ENCODE peak calls at places on chromosome 7, in eight cellular contexts. K is stimulated activated CD4-positive, alpha-beta T cell treated with anti-CD3 and anti-CD28 coated beads, Interleukin-4, amount 100 ng/mL, for 4 hours; B is activated naive CD4-positive, alpha-beta T cell; Z is AG04450; L is left kidney; A is T-helper 1 cell; H is hippocampal formation; M is choroid plexus epithelial cell. J is an unnamed sample.

GRCh38 chr7:46363688-46364087 is 442.6 kb upstream of the IGFBP3 start:
- DNase-seq in K (no peak), B (no peak), Z (no peak), L (peak; percentile 46), A (no peak), H (no peak), M (no peak), J (no peak)

GRCh38 chr7:33986951-33987948 is 81.9 kb downstream of the BMPER start:
- DNase-seq in K (no peak), B (no peak), Z (peak; percentile 95), L (no peak), A (no peak), H (no peak), M (peak; percentile 99), J (no peak)

GRCh38 chr7:26100940-26101339 is 51.1 kb upstream of the NFE2L3 start:
- DNase-seq in K (no peak), B (no peak), Z (no peak), L (peak; percentile 42), A (no peak), H (no peak), M (peak; percentile 25), J (peak; percentile 51)

GRCh38 chr7:116273918-116274301 is 63.6 kb downstream of the TES start:
- DNase-seq in K (no peak), B (no peak), Z (no peak), L (no peak), A (no peak), H (no peak), M (no peak), J (no peak)

GRCh38 chr7:27946351-27946750 is 206.4 kb downstream of the TAX1BP1 start:
- DNase-seq in K (no peak), B (no peak), Z (no peak), L (no peak), A (no peak), H (no peak), M (no peak), J (no peak)

GRCh38 chr7:79528421-79528820 is 75.0 kb upstream of the MAGI2 start:
- DNase-seq in K (no peak), B (no peak), Z (no peak), L (no peak), A (no peak), H (no peak), M (no peak), J (no peak)

GRCh38 chr7:57403601-57404342 is 46.2 kb upstream of the ZNF716 start:
- DNase-seq in K (no peak), B (no peak), Z (no peak), L (no peak), A (no peak), H (peak; percentile 65), M (no peak), J (no peak)

GRCh38 chr7:87154166-87154565 is 1.9 kb downstream of the DMTF1 start:
- DNase-seq in K (no peak), B (no peak), Z (no peak), L (no peak), A (no peak), H (no peak), M (no peak), J (no peak)

GRCh38 chr7:155521743-155522398 is 24.5 kb downstream of the CNPY1 start:
- DNase-seq in K (no peak), B (no peak), Z (no peak), L (no peak), A (no peak), H (no peak), M (no peak), J (no peak)

GRCh38 chr7:153616808-153617207 is 435.4 kb upstream of the DPP6 start:
- DNase-seq in K (no peak), B (no peak), Z (no peak), L (peak; percentile 76), A (no peak), H (no peak), M (no peak), J (no peak)

GRCh38 chr7:107505997-107506682 is 36.3 kb downstream of the GPR22 start:
- DNase-seq in K (no peak), B (no peak), Z (no peak), L (peak; percentile 52), A (no peak), H (no peak), M (peak; percentile 41), J (no peak)

GRCh38 chr7:110645060-110645459 is 445.9 kb upstream of the LRRN3 start:
- DNase-seq in K (no peak), B (no peak), Z (no peak), L (no peak), A (no peak), H (no peak), M (no peak), J (no peak)

GRCh38 chr7:91657386-91658120 is 222.9 kb downstream of the MTERF1 start:
- DNase-seq in K (no peak), B (no peak), Z (no peak), L (peak; percentile 65), A (no peak), H (no peak), M (peak; percentile 64), J (no peak)

GRCh38 chr7:20083781-20084180 is 133.4 kb downstream of the MACC1 start:
- DNase-seq in K (no peak), B (no peak), Z (no peak), L (no peak), A (no peak), H (no peak), M (peak; percentile 59), J (no peak)